ENCODE peak calls at places on chromosomes 13 and 19, in six cellular contexts. J is PC-3, K is GM23338, S is OCI-LY7, P is GM23248, R is MM.1S. U is an unnamed sample. For H3K4me1, the result is how much of the 10 kb centered on the place peaks cover.

GRCh38 chr13:94713556-94714182 is 1.3 kb upstream of the SOX21 start:
- DNase-seq in J (no peak), K (peak), S (no peak), P (no peak), R (no peak), U (no peak)

GRCh38 chr13:106234656-106235055 is 300.8 kb downstream of the EFNB2 start:
- DNase-seq in J (no peak), K (no peak), S (no peak), P (no peak), R (no peak), U (peak)

GRCh38 chr19:51901860-51902259 is 3.0 kb downstream of the ZNF649 start:
- DNase-seq in J (no peak), K (peak), S (no peak), P (peak), R (no peak), U (no peak)

GRCh38 chr19:33396701-33397535 is 23.4 kb downstream of the CEBPG start:
- DNase-seq in J (no peak), K (peak), S (no peak), P (no peak), R (no peak), U (peak)

GRCh38 chr13:79393564-79394249 is 12.3 kb downstream of the RBM26 start:
- DNase-seq in J (peak), K (no peak), S (peak), P (no peak), R (peak), U (no peak)

GRCh38 chr13:26380930-26381329 is 127.0 kb downstream of the CDK8 start:
- DNase-seq in J (no peak), K (no peak), S (no peak), P (no peak), R (no peak), U (no peak)

GRCh38 chr19:6481541-6482342 is at the start of gene DENND1C:
- DNase-seq in J (peak), K (peak), S (peak), P (peak), R (peak), U (peak)

GRCh38 chr13:112735791-112736190 is 46.0 kb downstream of the ATP11A start:
- DNase-seq in J (no peak), K (peak), S (no peak), P (no peak), R (no peak), U (no peak)

GRCh38 chr13:25901460-25902376 is 150.1 kb downstream of the SHISA2 start:
- DNase-seq in J (peak), K (no peak), S (peak), P (no peak), R (no peak), U (no peak)

GRCh38 chr13:67273001-67273400 is 42.9 kb upstream of the PCDH9 start:
- DNase-seq in J (no peak), K (no peak), S (no peak), P (peak), R (no peak), U (no peak)

GRCh38 chr19:7973883-7974282 is 30.4 kb upstream of the TIMM44 start:
- DNase-seq in J (no peak), K (no peak), S (no peak), P (no peak), R (no peak), U (no peak)

GRCh38 chr13:66992183-66992582 is 238.0 kb downstream of the PCDH9 start:
- DNase-seq in J (no peak), K (no peak), S (peak), P (no peak), R (no peak), U (no peak)

GRCh38 chr19:45152504-45153338 is 8.1 kb downstream of the NKPD1 start:
- DNase-seq in J (no peak), K (peak), S (no peak), P (peak), R (no peak), U (peak)

GRCh38 chr19:33375760-33376159 is 2.3 kb downstream of the CEBPG start:
- DNase-seq in J (peak), K (no peak), S (no peak), P (peak), R (no peak), U (no peak)

GRCh38 chr13:28000567-28000966 is 12.1 kb upstream of the URAD start:
- DNase-seq in J (no peak), K (peak), S (no peak), P (no peak), R (no peak), U (peak)

GRCh38 chr13:83538636-83539035 is 343.6 kb downstream of the SLITRK1 start:
- DNase-seq in J (no peak), K (no peak), S (no peak), P (no peak), R (no peak), U (no peak)

GRCh38 chr19:56538761-56539263 is at the start of gene ZFP28:
- DNase-seq in J (no peak), K (peak), S (no peak), P (no peak), R (no peak), U (no peak)

GRCh38 chr19:40622773-40623075 is 21.6 kb downstream of the LTBP4 start:
- DNase-seq in J (no peak), K (no peak), S (no peak), P (no peak), R (no peak), U (no peak)
- TF ChIP-seq EZH2phosphoT487 in J (no peak), K (no peak), S (no peak), P (no peak), R (no peak), U (no peak)

GRCh38 chr13:32036131-32036695 is 4.6 kb downstream of the FRY start:
- DNase-seq in J (no peak), K (no peak), S (no peak), P (no peak), R (no peak), U (no peak)
- H3K4me3 ChIP-seq in J (no peak), K (no peak), S (no peak), P (no peak), R (no peak), U (no peak)

DNA sequence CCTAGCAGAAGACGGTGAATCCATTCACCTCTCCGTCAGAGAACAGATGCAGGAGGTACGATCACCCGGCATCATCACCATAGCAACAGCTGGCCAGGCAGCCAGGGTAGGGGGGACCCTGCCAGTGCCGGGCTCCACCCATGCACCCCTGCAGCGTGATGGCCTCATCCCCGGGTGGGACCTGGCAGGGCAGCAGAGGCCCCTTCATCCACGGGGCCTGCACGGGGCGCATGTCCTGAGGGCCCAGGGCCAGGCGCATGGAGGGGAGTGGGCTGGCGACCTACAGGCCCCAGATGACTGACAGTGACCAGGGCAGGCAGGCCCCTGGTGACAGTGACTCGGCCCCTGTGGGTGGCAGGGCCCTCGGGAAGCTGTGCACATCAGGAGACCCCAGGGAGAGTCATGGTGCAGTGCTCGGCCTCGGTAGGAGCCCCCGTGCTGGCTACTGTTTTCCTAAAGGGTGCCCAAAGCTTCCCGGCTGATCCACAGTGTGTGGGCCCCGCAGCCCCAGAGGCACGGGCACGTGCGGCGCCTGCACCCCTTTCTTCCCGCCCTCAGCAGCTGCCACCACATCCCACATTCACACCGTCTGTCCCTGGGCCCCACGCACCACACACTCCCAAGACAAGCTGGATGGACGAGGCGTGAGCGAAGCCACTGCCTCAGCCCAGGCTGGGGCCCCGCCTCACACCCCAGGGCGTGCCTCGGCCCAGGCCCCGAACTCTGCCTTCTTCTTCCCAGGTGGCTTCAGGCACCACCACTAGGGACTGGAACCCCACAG is 4.8 kb downstream of the RNF126 start:
- DNase-seq in J (no peak), K (no peak), S (no peak), P (peak), R (no peak), U (no peak)
- H3K4me1 ChIP-seq in J (under half), K (under half), S (under half), P (under half), R (under half), U (under half)

GRCh38 chr19:47003611-47003935 is 16.1 kb upstream of the NPAS1 start:
- DNase-seq in J (no peak), K (no peak), S (no peak), P (peak), R (no peak), U (no peak)

GRCh38 chr19:47001584-47001983 is 18.1 kb upstream of the NPAS1 start:
- DNase-seq in J (no peak), K (no peak), S (no peak), P (no peak), R (no peak), U (no peak)

GRCh38 chr19:47002106-47002766 is 17.4 kb upstream of the NPAS1 start:
- DNase-seq in J (no peak), K (peak), S (no peak), P (no peak), R (no peak), U (no peak)

GRCh38 chr19:47004012-47004465 is 15.6 kb upstream of the NPAS1 start:
- DNase-seq in J (no peak), K (no peak), S (no peak), P (no peak), R (no peak), U (no peak)

DNA sequence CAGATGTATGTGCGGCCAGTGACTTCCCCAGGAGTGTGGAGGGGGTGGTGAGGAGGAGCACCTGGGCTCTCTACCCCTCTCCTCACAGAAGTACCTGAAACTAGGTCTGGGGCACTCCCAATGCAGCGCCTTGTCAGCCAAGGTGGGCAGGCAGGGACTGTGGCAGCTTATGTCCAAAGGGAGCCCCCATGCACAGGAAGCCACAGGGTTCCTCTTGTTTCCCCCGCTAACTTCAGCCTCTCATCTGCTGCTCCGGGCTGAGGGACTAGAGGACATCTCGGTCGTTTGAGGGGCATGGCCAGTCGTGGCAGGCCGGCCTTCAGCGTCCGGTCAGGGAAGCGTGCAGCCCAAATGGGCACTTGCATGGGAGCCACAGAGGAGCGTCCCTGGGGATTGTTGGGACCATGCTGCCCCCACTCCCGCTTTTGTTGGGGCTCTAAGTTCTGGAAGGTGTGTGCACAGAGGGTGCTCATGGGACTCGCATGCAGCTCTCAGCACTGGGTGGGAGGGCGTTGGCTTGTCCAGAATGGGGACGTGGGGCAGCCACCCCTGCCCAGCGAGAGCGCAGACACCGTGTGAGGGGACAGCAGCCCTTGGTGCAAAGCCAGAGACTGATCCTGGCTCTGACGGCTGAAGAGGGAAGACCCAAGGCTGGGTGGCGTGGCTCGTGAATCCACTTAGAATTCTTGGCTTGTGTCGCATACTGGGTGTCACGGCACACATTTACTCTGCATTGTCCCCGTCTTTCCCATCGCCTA is 16.6 kb upstream of the NPAS1 start:
- DNase-seq in J (no peak), K (no peak), S (no peak), P (no peak), R (no peak), U (no peak)
- TF ChIP-seq EZH2phosphoT487 in J (no peak), K (no peak), S (no peak), P (no peak), R (no peak), U (no peak)

GRCh38 chr13:57636811-57637210 is 5.3 kb downstream of the PCDH17 start:
- DNase-seq in J (no peak), K (no peak), S (no peak), P (no peak), R (no peak), U (no peak)

GRCh38 chr13:57635541-57635940 is 4.0 kb downstream of the PCDH17 start:
- DNase-seq in J (no peak), K (no peak), S (no peak), P (no peak), R (no peak), U (no peak)

GRCh38 chr13:57633950-57634828 is 2.6 kb downstream of the PCDH17 start:
- DNase-seq in J (no peak), K (peak), S (no peak), P (no peak), R (no peak), U (peak)

GRCh38 chr13:57633141-57633949 is 1.8 kb downstream of the PCDH17 start:
- DNase-seq in J (no peak), K (peak), S (no peak), P (peak), R (no peak), U (peak)

DNA sequence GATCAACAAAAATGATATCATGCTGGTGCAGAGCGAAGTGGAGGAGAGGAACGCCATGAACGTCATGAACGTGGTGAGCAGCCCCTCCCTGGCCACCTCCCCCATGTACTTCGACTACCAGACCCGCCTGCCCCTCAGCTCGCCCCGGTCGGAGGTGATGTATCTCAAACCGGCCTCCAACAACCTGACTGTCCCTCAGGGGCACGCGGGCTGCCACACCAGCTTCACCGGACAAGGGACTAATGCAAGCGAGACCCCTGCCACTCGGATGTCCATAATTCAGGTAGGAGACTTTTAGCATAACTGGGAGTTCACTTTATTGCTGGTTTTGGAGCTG is 3.3 kb downstream of the PCDH17 start:
- DNase-seq in J (no peak), K (peak), S (no peak), P (no peak), R (no peak), U (peak)
- H3K4me3 ChIP-seq in J (no peak), K (peak), S (no peak), P (no peak), R (no peak), U (peak)

DNA sequence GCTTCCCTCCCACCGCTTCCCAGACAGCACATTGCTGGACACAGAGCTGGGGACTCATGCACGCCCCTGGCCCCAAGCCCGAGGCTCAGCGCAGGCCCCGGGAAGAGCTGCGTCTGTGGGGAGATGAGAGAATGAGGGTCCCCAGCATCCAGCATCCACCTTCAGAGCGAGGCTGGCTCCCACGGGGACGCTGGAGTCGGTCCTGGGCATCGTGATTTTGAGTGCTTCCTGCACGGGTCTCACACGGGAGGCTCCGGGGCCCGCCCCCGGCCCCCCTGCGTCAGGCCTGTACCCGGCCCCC is 4.7 kb downstream of the NCLN start:
- DNase-seq in J (no peak), K (no peak), S (no peak), P (no peak), R (no peak), U (no peak)
- H3K4me1 ChIP-seq in J (under half), K (under half), S (under half), P (under half), R (under half), U (under half)

DNA sequence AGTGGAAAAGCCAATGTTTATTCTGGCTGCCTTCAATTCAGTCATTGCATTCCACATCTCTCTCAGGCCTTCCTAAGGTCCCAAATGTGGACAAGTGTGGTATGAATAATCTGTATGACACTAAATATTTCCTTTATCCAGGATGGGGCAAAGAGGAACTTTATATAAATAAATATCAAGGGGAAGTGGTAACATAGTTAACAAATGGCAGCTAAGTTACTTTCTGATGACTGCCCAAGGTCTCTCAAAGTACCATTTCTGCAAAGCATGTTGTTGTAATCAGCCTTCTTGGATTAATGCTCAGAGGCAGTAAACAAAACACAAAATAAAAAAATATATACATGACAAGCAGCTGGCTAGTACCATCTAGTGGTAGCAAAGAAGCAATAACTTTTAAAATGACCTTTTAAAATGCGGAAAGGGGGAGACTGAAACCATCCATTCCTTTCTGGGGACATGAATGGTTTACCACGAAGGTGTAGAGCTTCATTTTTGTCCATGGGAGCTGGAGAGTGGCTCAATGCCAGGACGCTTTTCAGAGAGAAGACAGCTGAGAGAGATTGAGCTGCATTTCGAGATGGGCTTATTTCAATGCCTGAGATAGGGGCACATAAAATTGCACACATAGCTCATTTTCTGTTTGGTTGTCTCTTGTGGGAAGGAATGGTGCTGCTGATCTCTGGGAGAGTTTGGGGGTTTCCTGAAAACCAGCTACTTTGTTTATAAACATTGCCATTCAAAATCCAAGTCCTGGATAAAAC is 259.2 kb downstream of the RFC3 start:
- DNase-seq in J (peak), K (peak), S (peak), P (peak), R (peak), U (peak)
- TF ChIP-seq EZH2phosphoT487 in J (no peak), K (no peak), S (no peak), P (no peak), R (no peak), U (no peak)